ENCODE peak calls at places on chromosomes 1 and 21, in eight cellular contexts. One of them, this sample, is unnamed. For H3K9me3 and H3K4me1, the result is how much of the 10 kb centered on the place peaks cover.

GRCh38 chr1:226882631-226883409 is 12.4 kb downstream of the PSEN2 start:
- DNase-seq in adrenal gland: no peak
- DNase-seq in heart left ventricle: no peak
- DNase-seq in A549: no peak
- DNase-seq in upper lobe of left lung: no peak
- DNase-seq in IMR-90: peak
- DNase-seq in suprapubic skin: no peak
- DNase-seq in uterus: no peak
- DNase-seq in this sample: peak

GRCh38 chr1:54973205-54973921 is 7.1 kb upstream of the TMEM61 start:
- DNase-seq in adrenal gland: peak
- DNase-seq in heart left ventricle: peak
- DNase-seq in A549: peak
- DNase-seq in upper lobe of left lung: no peak
- DNase-seq in IMR-90: peak
- DNase-seq in suprapubic skin: no peak
- DNase-seq in uterus: no peak
- DNase-seq in this sample: no peak

GRCh38 chr1:30232288-30232899 is 491.0 kb downstream of the MATN1 start:
- DNase-seq in adrenal gland: no peak
- DNase-seq in heart left ventricle: no peak
- DNase-seq in A549: peak
- DNase-seq in upper lobe of left lung: no peak
- DNase-seq in IMR-90: no peak
- DNase-seq in suprapubic skin: no peak
- DNase-seq in uterus: no peak
- DNase-seq in this sample: no peak

GRCh38 chr1:227170361-227171166 is 147.7 kb downstream of the CDC42BPA start:
- DNase-seq in adrenal gland: no peak
- DNase-seq in heart left ventricle: no peak
- DNase-seq in A549: no peak
- DNase-seq in upper lobe of left lung: no peak
- DNase-seq in IMR-90: peak
- DNase-seq in suprapubic skin: no peak
- DNase-seq in uterus: no peak
- DNase-seq in this sample: no peak

GRCh38 chr1:64378826-64379225 is 91.1 kb upstream of the CACHD1 start:
- DNase-seq in adrenal gland: peak
- DNase-seq in heart left ventricle: no peak
- DNase-seq in A549: no peak
- DNase-seq in upper lobe of left lung: no peak
- DNase-seq in IMR-90: no peak
- DNase-seq in suprapubic skin: no peak
- DNase-seq in uterus: no peak
- DNase-seq in this sample: no peak

GRCh38 chr1:204844326-204844725 is 26.3 kb upstream of the NFASC start:
- DNase-seq in adrenal gland: no peak
- DNase-seq in heart left ventricle: no peak
- DNase-seq in A549: no peak
- DNase-seq in upper lobe of left lung: no peak
- DNase-seq in IMR-90: no peak
- DNase-seq in suprapubic skin: no peak
- DNase-seq in uterus: no peak
- DNase-seq in this sample: no peak

GRCh38 chr1:182604128-182604834 is at the start of gene RGS16:
- DNase-seq in adrenal gland: peak
- DNase-seq in heart left ventricle: peak
- DNase-seq in A549: peak
- DNase-seq in upper lobe of left lung: peak
- DNase-seq in IMR-90: peak
- DNase-seq in suprapubic skin: peak
- DNase-seq in uterus: peak
- DNase-seq in this sample: peak

GRCh38 chr21:42336065-42336464 is 14.7 kb downstream of the TFF2 start:
- DNase-seq in adrenal gland: peak
- DNase-seq in heart left ventricle: no peak
- DNase-seq in A549: no peak
- DNase-seq in upper lobe of left lung: no peak
- DNase-seq in IMR-90: peak
- DNase-seq in suprapubic skin: no peak
- DNase-seq in uterus: no peak
- DNase-seq in this sample: no peak

GRCh38 chr1:21764615-21765423 is 18.1 kb downstream of the USP48 start:
- DNase-seq in adrenal gland: peak
- DNase-seq in heart left ventricle: peak
- DNase-seq in A549: peak
- DNase-seq in upper lobe of left lung: no peak
- DNase-seq in IMR-90: peak
- DNase-seq in suprapubic skin: no peak
- DNase-seq in uterus: peak
- DNase-seq in this sample: no peak

GRCh38 chr1:156126043-156126700 is 11.7 kb downstream of the LMNA start:
- DNase-seq in adrenal gland: peak
- DNase-seq in heart left ventricle: peak
- DNase-seq in A549: peak
- DNase-seq in upper lobe of left lung: peak
- DNase-seq in IMR-90: peak
- DNase-seq in suprapubic skin: peak
- DNase-seq in uterus: peak
- DNase-seq in this sample: peak

GRCh38 chr1:44557756-44558155 is 116.5 kb downstream of the TMEM53 start:
- DNase-seq in adrenal gland: no peak
- DNase-seq in heart left ventricle: no peak
- DNase-seq in A549: no peak
- DNase-seq in upper lobe of left lung: no peak
- DNase-seq in IMR-90: no peak
- DNase-seq in suprapubic skin: no peak
- DNase-seq in uterus: no peak
- DNase-seq in this sample: no peak

GRCh38 chr1:27598288-27598687 is 5.7 kb downstream of the AHDC1 start:
- DNase-seq in adrenal gland: peak
- DNase-seq in heart left ventricle: peak
- DNase-seq in A549: no peak
- DNase-seq in upper lobe of left lung: no peak
- DNase-seq in IMR-90: no peak
- DNase-seq in suprapubic skin: no peak
- DNase-seq in uterus: peak
- DNase-seq in this sample: no peak

GRCh38 chr1:211951856-211952255 is 83.5 kb downstream of the INTS7 start:
- DNase-seq in adrenal gland: no peak
- DNase-seq in heart left ventricle: no peak
- DNase-seq in A549: no peak
- DNase-seq in upper lobe of left lung: no peak
- DNase-seq in IMR-90: peak
- DNase-seq in suprapubic skin: no peak
- DNase-seq in uterus: no peak
- DNase-seq in this sample: no peak

GRCh38 chr1:10760566-10761502 is 35.6 kb downstream of the CASZ1 start:
- DNase-seq in adrenal gland: no peak
- DNase-seq in heart left ventricle: no peak
- DNase-seq in A549: no peak
- DNase-seq in upper lobe of left lung: no peak
- DNase-seq in IMR-90: no peak
- DNase-seq in suprapubic skin: no peak
- DNase-seq in uterus: no peak
- DNase-seq in this sample: no peak

GRCh38 chr1:39178541-39179431 is 25.7 kb upstream of the MACF1 start:
- DNase-seq in adrenal gland: peak
- DNase-seq in heart left ventricle: no peak
- DNase-seq in A549: peak
- DNase-seq in upper lobe of left lung: no peak
- DNase-seq in IMR-90: peak
- DNase-seq in suprapubic skin: no peak
- DNase-seq in uterus: peak
- DNase-seq in this sample: no peak

GRCh38 chr1:67530071-67530470 is 99.9 kb upstream of the SERBP1 start:
- DNase-seq in adrenal gland: no peak
- DNase-seq in heart left ventricle: no peak
- DNase-seq in A549: no peak
- DNase-seq in upper lobe of left lung: no peak
- DNase-seq in IMR-90: no peak
- DNase-seq in suprapubic skin: no peak
- DNase-seq in uterus: no peak
- DNase-seq in this sample: no peak

GRCh38 chr21:22468893-22469292 is 1470.7 kb downstream of the NCAM2 start:
- DNase-seq in adrenal gland: no peak
- DNase-seq in heart left ventricle: no peak
- DNase-seq in A549: no peak
- DNase-seq in upper lobe of left lung: no peak
- DNase-seq in IMR-90: no peak
- DNase-seq in suprapubic skin: no peak
- DNase-seq in uterus: no peak
- DNase-seq in this sample: no peak

GRCh38 chr1:150971583-150972416 is 2.8 kb downstream of the CERS2 start:
- DNase-seq in adrenal gland: peak
- DNase-seq in heart left ventricle: no peak
- DNase-seq in A549: no peak
- DNase-seq in upper lobe of left lung: no peak
- DNase-seq in IMR-90: no peak
- DNase-seq in suprapubic skin: no peak
- DNase-seq in uterus: no peak
- DNase-seq in this sample: no peak

GRCh38 chr1:150968491-150968890 is 6.1 kb downstream of the CERS2 start:
- DNase-seq in adrenal gland: no peak
- DNase-seq in heart left ventricle: no peak
- DNase-seq in A549: no peak
- DNase-seq in upper lobe of left lung: no peak
- DNase-seq in IMR-90: no peak
- DNase-seq in suprapubic skin: no peak
- DNase-seq in uterus: no peak
- DNase-seq in this sample: no peak

GRCh38 chr1:150972417-150972940 is 2.2 kb downstream of the CERS2 start:
- DNase-seq in adrenal gland: no peak
- DNase-seq in heart left ventricle: no peak
- DNase-seq in A549: no peak
- DNase-seq in upper lobe of left lung: no peak
- DNase-seq in IMR-90: no peak
- DNase-seq in suprapubic skin: no peak
- DNase-seq in uterus: no peak
- DNase-seq in this sample: no peak

GRCh38 chr1:150973258-150973825 is 1.3 kb downstream of the CERS2 start:
- DNase-seq in adrenal gland: no peak
- DNase-seq in heart left ventricle: peak
- DNase-seq in A549: no peak
- DNase-seq in upper lobe of left lung: peak
- DNase-seq in IMR-90: no peak
- DNase-seq in suprapubic skin: no peak
- DNase-seq in uterus: peak
- DNase-seq in this sample: peak

DNA sequence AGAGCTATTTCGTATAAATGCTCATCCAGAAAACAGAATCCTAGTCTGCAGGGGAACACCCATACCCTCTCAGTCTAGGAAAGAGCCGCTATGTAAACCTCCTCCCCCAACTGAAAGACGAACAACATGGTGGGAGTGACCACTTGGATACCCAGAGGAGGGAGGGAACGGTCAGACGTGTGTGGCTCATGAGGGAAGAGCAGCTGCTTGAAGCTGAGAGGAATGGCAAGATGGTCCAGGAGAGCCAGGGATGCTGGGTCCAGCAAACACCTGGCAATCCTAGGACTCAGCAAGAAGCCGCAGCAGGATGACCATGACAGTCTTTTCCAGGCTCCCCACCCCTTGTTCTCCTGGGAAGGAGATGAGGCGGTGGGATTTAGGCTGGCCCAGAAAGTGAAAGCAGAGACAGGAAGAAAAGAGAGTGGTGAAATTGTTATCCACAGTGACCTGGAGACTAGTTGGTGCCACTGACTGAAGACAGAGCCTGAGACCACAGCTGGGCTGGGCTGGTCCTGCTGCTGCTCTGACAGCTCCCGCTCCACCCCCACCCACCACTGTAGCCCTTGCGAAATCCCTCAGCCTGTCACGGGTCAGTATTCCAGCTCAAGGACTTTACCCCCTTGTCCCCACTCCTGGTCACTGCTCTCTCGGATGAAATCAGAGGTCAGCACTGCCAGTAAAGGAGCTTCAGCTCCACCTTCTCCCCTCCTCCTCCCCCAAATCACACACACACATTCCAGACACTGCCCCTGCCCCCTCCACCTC is 3.6 kb downstream of the CERS2 start:
- DNase-seq in adrenal gland: peak
- DNase-seq in heart left ventricle: peak
- DNase-seq in A549: no peak
- DNase-seq in upper lobe of left lung: no peak
- DNase-seq in IMR-90: peak
- DNase-seq in suprapubic skin: peak
- DNase-seq in uterus: peak
- DNase-seq in this sample: peak
- TF ChIP-seq POLR2A in adrenal gland: peak
- TF ChIP-seq POLR2A in heart left ventricle: no peak
- TF ChIP-seq POLR2A in A549: no peak
- TF ChIP-seq POLR2A in upper lobe of left lung: peak
- TF ChIP-seq POLR2A in IMR-90: no peak
- TF ChIP-seq POLR2A in suprapubic skin: no peak
- TF ChIP-seq POLR2A in uterus: no peak
- TF ChIP-seq POLR2A in this sample: peak

DNA sequence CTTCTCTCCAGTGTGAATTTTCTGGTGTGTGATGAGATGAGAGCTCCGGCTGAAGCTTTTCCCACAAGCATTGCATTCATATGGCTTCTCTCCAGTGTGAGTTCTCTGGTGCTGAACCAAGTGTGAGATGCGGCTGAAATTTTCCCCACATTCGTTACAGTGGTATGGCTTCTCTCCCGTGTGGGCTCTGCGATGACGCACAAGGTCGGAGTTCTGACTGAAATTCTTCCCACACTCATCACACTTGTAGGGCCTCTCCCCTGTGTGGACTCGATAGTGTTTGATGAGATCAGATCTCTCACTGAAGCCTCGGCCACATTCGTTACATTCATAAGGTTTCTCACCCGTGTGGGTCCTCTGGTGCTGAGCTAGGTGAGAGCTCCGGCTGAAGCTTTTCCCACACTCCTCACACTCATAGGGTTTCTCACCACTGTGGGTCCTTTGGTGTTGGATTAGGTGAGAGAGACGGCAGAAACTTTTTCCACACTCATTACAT is 7.4 kb downstream of the ZNF436 start:
- DNase-seq in adrenal gland: no peak
- DNase-seq in heart left ventricle: no peak
- DNase-seq in A549: no peak
- DNase-seq in upper lobe of left lung: no peak
- DNase-seq in IMR-90: no peak
- DNase-seq in suprapubic skin: no peak
- DNase-seq in uterus: no peak
- DNase-seq in this sample: no peak
- H3K9me3 ChIP-seq in adrenal gland: under half
- H3K9me3 ChIP-seq in heart left ventricle: under half
- H3K9me3 ChIP-seq in A549: half or more
- H3K9me3 ChIP-seq in upper lobe of left lung: under half
- H3K9me3 ChIP-seq in IMR-90: under half
- H3K9me3 ChIP-seq in suprapubic skin: under half
- H3K9me3 ChIP-seq in uterus: under half
- H3K9me3 ChIP-seq in this sample: under half

GRCh38 chr1:198174297-198174696 is 17.5 kb downstream of the NEK7 start:
- DNase-seq in adrenal gland: no peak
- DNase-seq in heart left ventricle: no peak
- DNase-seq in A549: no peak
- DNase-seq in upper lobe of left lung: no peak
- DNase-seq in IMR-90: peak
- DNase-seq in suprapubic skin: no peak
- DNase-seq in uterus: no peak
- DNase-seq in this sample: no peak
- H3K4me1 ChIP-seq in adrenal gland: half or more
- H3K4me1 ChIP-seq in heart left ventricle: half or more
- H3K4me1 ChIP-seq in A549: under half
- H3K4me1 ChIP-seq in upper lobe of left lung: half or more
- H3K4me1 ChIP-seq in IMR-90: under half
- H3K4me1 ChIP-seq in suprapubic skin: under half
- H3K4me1 ChIP-seq in uterus: under half
- H3K4me1 ChIP-seq in this sample: under half

GRCh38 chr1:175209493-175209921 is 16.9 kb upstream of the KIAA0040 start:
- DNase-seq in adrenal gland: no peak
- DNase-seq in heart left ventricle: no peak
- DNase-seq in A549: no peak
- DNase-seq in upper lobe of left lung: no peak
- DNase-seq in IMR-90: no peak
- DNase-seq in suprapubic skin: no peak
- DNase-seq in uterus: no peak
- DNase-seq in this sample: no peak
- TF ChIP-seq POLR2A in adrenal gland: no peak
- TF ChIP-seq POLR2A in heart left ventricle: no peak
- TF ChIP-seq POLR2A in A549: no peak
- TF ChIP-seq POLR2A in upper lobe of left lung: no peak
- TF ChIP-seq POLR2A in IMR-90: no peak
- TF ChIP-seq POLR2A in suprapubic skin: no peak
- TF ChIP-seq POLR2A in uterus: no peak
- TF ChIP-seq POLR2A in this sample: no peak